ENCODE peak calls at places on chromosomes 2 and 18, in four cellular contexts. Q is IMR-90, X is K562, V is GM12878. F is an unnamed sample.

GRCh38 chr2:221104391-221104811 is 467.7 kb downstream of the EPHA4 start:
- DNase-seq in Q (peak), X (no peak), V (no peak), F (peak)

GRCh38 chr2:226790006-226790405 is 9.6 kb downstream of the IRS1 start:
- DNase-seq in Q (no peak), X (no peak), V (no peak), F (no peak)

GRCh38 chr18:26621161-26622026 is 73.0 kb upstream of the KCTD1 start:
- DNase-seq in Q (no peak), X (peak), V (no peak), F (peak)

GRCh38 chr2:48105848-48106247 is 199.6 kb upstream of the FBXO11 start:
- DNase-seq in Q (no peak), X (no peak), V (no peak), F (no peak)

GRCh38 chr2:106073608-106074406 is 120.3 kb downstream of the UXS1 start:
- DNase-seq in Q (no peak), X (no peak), V (no peak), F (no peak)

GRCh38 chr2:102337012-102337411 is 18.6 kb upstream of the IL18R1 start:
- DNase-seq in Q (no peak), X (no peak), V (no peak), F (peak)

GRCh38 chr2:162245737-162246136 is 2.5 kb upstream of the FAP start:
- DNase-seq in Q (peak), X (no peak), V (no peak), F (no peak)

GRCh38 chr2:159084395-159085370 is 116.2 kb downstream of the TANC1 start:
- DNase-seq in Q (peak), X (no peak), V (no peak), F (peak)

GRCh38 chr18:9516437-9517064 is 41.2 kb downstream of the RALBP1 start:
- DNase-seq in Q (peak), X (peak), V (peak), F (peak)

GRCh38 chr18:36516726-36517125 is 219.2 kb downstream of the FHOD3 start:
- DNase-seq in Q (no peak), X (no peak), V (no peak), F (no peak)

GRCh38 chr2:176637497-176638166 is 368.4 kb downstream of the MTX2 start:
- DNase-seq in Q (peak), X (no peak), V (no peak), F (peak)

GRCh38 chr2:191617589-191617988 is 60.3 kb upstream of the NABP1 start:
- DNase-seq in Q (no peak), X (no peak), V (peak), F (no peak)

GRCh38 chr2:195590866-195591215 is 66.2 kb upstream of the SLC39A10 start:
- DNase-seq in Q (no peak), X (no peak), V (no peak), F (no peak)

GRCh38 chr2:68771211-68771721 is 36.7 kb downstream of the ARHGAP25 start:
- DNase-seq in Q (peak), X (no peak), V (no peak), F (peak)

GRCh38 chr2:237471457-237472186 is 15.4 kb upstream of the MLPH start:
- DNase-seq in Q (peak), X (peak), V (no peak), F (peak)

GRCh38 chr2:40384714-40385113 is 67.2 kb downstream of the SLC8A1 start:
- DNase-seq in Q (peak), X (no peak), V (no peak), F (no peak)

GRCh38 chr2:112800881-112801583 is 16.7 kb upstream of the IL1A start:
- DNase-seq in Q (no peak), X (no peak), V (no peak), F (no peak)

GRCh38 chr2:150885774-150886386 is 375.8 kb downstream of the RBM43 start:
- DNase-seq in Q (no peak), X (no peak), V (no peak), F (no peak)

GRCh38 chr2:159609933-159610523 is 6.3 kb downstream of the BAZ2B start:
- DNase-seq in Q (no peak), X (no peak), V (no peak), F (no peak)

GRCh38 chr18:56315363-56315762 is 323.0 kb downstream of the TXNL1 start:
- DNase-seq in Q (peak), X (no peak), V (no peak), F (peak)

GRCh38 chr2:120869036-120869435 is 133.4 kb downstream of the GLI2 start:
- DNase-seq in Q (no peak), X (no peak), V (no peak), F (no peak)

GRCh38 chr18:22682720-22683119 is 250.4 kb upstream of the RBBP8 start:
- DNase-seq in Q (no peak), X (no peak), V (no peak), F (no peak)

GRCh38 chr2:157192445-157193423 is 64.8 kb upstream of the GALNT5 start:
- DNase-seq in Q (no peak), X (no peak), V (no peak), F (no peak)

GRCh38 chr18:39675916-39676315 is 2110.3 kb upstream of the CELF4 start:
- DNase-seq in Q (no peak), X (no peak), V (no peak), F (no peak)

GRCh38 chr2:119820275-119820674 is 60.6 kb downstream of the PTPN4 start:
- DNase-seq in Q (peak), X (no peak), V (no peak), F (peak)

GRCh38 chr18:29912351-29912750 is 1130.2 kb downstream of the DSC3 start:
- DNase-seq in Q (no peak), X (no peak), V (no peak), F (no peak)

GRCh38 chr2:85308951-85309555 is 18.7 kb downstream of the TGOLN2 start:
- DNase-seq in Q (peak), X (no peak), V (no peak), F (peak)
- H3K9ac ChIP-seq in Q (no peak), X (peak), V (no peak), F (no peak)

GRCh38 chr2:168455692-168456525 is at the start of gene CERS6:
- DNase-seq in Q (peak), X (peak), V (peak), F (peak)

GRCh38 chr2:168453404-168453803 is 2.7 kb upstream of the CERS6 start:
- DNase-seq in Q (no peak), X (no peak), V (no peak), F (no peak)

GRCh38 chr2:168456526-168457176 is 579 bp downstream of the CERS6 start:
- DNase-seq in Q (peak), X (peak), V (no peak), F (no peak)

GRCh38 chr2:168452781-168453180 is 3.3 kb upstream of the CERS6 start:
- DNase-seq in Q (no peak), X (no peak), V (no peak), F (no peak)

DNA sequence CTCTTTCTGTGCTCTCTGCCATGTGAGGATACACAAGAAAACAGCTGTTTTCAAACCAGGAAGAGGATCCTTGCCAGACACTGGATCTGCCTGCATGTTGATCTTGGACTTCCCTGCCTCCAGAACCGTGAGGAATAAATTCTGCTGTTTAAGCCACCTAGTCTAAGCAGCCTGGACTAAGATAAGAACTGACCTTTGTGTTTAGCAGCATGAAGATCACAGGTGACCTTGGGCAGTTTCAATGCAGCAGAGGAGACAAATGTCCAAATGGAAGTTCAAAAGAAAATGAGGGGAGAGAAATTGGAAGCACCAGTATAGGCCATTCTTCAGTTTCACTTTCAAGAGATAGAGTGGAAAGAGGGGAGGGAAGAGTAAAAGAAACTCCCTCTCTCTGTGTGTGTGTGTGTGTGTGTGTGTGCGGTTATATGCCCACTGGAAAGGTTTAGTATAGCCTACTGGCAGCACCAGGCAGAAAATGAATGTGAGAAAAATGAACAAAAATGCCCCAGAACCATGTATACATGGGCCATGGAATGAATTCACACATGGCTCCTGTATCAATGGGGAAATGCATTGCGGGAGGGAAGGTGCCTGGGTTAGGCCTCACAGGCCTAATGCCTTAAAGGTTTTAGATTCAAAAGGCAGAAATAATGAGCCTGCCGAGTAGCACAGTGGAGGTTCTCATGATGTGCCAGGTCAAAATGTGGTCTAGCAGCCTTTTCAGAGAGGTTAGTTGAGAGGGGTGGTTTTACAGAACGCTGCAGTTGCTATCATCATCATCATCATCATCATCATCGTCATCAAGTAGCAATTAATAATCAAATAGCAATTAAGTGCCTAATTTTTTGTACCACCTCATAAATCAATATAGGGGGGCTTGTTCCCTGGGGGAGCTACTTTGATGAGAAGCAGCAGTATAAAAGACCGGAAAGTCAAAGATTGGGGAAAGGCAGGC is 1.1 kb upstream of the CERS6 start:
- DNase-seq in Q (no peak), X (no peak), V (no peak), F (no peak)
- TF ChIP-seq FOS in Q (no peak), X (no peak), V (no peak), F (no peak)

DNA sequence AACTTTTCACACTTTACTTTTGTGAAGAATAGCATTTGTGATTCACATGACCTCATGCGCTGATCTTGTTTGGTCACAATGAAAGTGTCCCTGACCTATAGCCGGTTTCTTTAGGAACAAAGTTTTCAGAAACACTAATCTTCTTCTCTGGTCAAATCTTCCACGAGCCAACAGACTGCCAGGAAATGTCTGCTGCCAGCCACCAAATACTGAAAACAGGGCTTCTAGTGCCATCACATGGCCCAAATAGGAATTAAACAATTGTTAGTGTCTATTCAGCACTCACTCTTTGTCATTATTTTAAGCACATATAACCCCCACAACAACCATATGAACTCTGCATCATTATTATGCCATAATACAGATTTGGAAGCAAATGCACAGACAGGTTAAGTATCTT is 286.5 kb upstream of the SYT4 start:
- DNase-seq in Q (peak), X (no peak), V (no peak), F (peak)
- TF ChIP-seq CTCF in Q (peak), X (no peak), V (peak), F (no peak)

GRCh38 chr2:47031909-47032668 is 116.5 kb upstream of the MCFD2 start:
- DNase-seq in Q (no peak), X (no peak), V (no peak), F (no peak)

GRCh38 chr2:47034973-47035609 is 119.5 kb upstream of the MCFD2 start:
- DNase-seq in Q (no peak), X (no peak), V (peak), F (no peak)

GRCh38 chr2:47032773-47033101 is 117.1 kb upstream of the MCFD2 start:
- DNase-seq in Q (no peak), X (no peak), V (no peak), F (no peak)

GRCh38 chr2:47035615-47036488 is 119.3 kb downstream of the STPG4 start:
- DNase-seq in Q (no peak), X (no peak), V (no peak), F (no peak)

GRCh38 chr2:47033102-47033880 is 117.7 kb upstream of the MCFD2 start:
- DNase-seq in Q (no peak), X (no peak), V (no peak), F (peak)
- H3K9ac ChIP-seq in Q (peak), X (peak), V (no peak), F (peak)

GRCh38 chr2:202178342-202178958 is 59.9 kb downstream of the SUMO1 start:
- DNase-seq in Q (peak), X (peak), V (peak), F (peak)
- TF ChIP-seq FOS in Q (no peak), X (no peak), V (no peak), F (no peak)

DNA sequence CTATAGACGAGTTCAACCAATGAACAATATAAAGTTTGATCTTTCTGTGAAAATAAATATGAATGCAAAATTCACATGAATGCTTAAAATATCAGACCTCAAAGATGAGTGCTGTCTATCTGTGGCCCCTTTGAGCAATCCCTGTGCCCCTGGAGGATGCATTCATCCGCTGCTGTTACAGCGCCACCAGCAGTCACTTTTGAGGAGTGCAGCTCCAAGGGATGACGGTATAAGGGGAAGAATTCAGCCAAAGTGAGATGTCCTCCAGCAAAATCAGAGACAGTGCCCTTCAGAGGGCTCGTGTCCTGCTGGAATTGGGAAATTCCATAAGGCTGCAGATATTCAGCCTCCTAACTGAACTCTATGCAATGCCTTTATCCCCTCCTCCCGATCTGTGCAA is 12.0 kb upstream of the CHRNA1 start:
- DNase-seq in Q (no peak), X (peak), V (no peak), F (no peak)
- TF ChIP-seq CTCF in Q (peak), X (peak), V (peak), F (peak)

GRCh38 chr2:61924895-61925663 is 19.6 kb downstream of the COMMD1 start:
- DNase-seq in Q (no peak), X (no peak), V (no peak), F (no peak)
- H3K9ac ChIP-seq in Q (no peak), X (peak), V (no peak), F (no peak)

GRCh38 chr2:207163053-207163814 is 2.5 kb downstream of the KLF7 start:
- DNase-seq in Q (peak), X (no peak), V (no peak), F (peak)
- TF ChIP-seq FOS in Q (peak), X (no peak), V (no peak), F (peak)

GRCh38 chr2:7096726-7097352 is 179.6 kb downstream of the RNF144A start:
- DNase-seq in Q (no peak), X (no peak), V (no peak), F (no peak)

GRCh38 chr2:7098816-7099215 is 181.6 kb downstream of the RNF144A start:
- DNase-seq in Q (no peak), X (no peak), V (no peak), F (no peak)

GRCh38 chr2:7094113-7094760 is 177.0 kb downstream of the RNF144A start:
- DNase-seq in Q (no peak), X (no peak), V (no peak), F (no peak)

GRCh38 chr2:7093376-7093775 is 176.2 kb downstream of the RNF144A start:
- DNase-seq in Q (no peak), X (no peak), V (no peak), F (no peak)

DNA sequence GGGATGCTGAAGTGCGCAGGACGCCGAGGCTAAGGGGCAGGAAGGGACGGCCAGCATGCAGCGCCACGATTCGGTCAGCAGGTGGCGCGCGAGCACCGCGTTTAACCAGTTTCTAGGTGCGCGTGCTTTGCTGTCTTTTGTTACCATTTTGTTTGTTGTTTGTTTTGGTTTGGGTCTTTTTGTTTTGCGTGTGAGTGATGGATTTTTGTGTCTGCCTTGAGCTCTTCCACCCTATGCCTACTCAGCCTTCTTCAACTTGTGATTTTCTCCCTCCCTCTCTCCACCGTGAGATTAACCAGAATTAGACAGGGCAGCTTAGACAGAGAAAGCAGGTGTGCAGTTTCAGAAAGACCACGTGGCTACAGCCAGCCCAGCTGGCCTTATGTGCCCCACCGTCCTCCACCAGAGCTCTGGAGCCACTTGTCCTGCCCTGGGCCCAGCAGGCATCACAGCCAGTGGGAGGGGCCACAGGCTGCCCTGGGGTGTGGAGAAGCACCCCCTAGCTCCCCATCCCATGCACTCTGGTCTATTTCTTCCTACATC is 180.2 kb downstream of the RNF144A start:
- DNase-seq in Q (peak), X (peak), V (peak), F (peak)
- TF ChIP-seq CTCF in Q (peak), X (peak), V (peak), F (peak)

DNA sequence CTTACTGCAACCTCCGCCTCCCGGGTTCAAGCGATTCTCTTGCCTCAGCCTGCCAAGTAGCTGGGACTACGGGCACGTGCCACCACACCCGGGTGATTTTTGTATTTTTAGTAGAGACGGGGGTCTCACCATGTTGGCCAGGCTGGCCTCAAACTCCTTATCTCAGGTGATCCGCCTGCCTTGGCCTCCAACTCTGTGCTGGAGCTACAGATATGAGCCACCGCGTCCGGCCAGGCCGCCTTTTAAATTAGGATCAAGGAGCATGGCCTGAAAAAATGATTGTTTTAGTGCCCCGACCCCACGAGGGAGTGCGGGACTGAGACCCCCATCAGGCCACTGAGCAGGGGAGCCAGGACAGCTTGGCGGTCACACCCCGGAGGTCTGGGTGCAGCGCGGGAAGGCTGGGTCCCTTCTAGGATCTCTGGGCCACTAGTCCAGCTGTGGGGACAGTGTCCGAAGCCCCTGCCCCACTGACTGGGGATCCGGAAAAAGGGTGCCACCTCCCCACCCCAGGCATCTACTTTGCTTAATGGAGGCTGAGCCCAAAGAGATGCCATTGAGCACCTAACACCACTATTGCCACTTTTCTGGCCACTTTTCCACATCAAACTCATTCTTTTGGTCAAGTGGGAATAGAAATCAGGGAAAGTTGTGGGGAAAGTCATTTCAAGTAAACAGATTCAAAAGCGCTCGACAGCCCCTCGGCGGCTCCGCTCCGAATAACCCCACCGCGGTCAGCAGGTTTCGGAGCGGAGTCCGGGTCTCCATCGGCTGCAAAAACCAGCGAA is 19.7 kb upstream of the DNMT3A start:
- DNase-seq in Q (no peak), X (no peak), V (no peak), F (no peak)
- H3K9ac ChIP-seq in Q (no peak), X (peak), V (peak), F (no peak)

F was measured in endothelial cell of umbilical vein.